ENCODE peak calls at places on chromosomes 4 and X, in eight cellular contexts. One of them, this sample, is unnamed. For H3K4me1, the result is how much of the 10 kb centered on the place peaks cover.

GRCh38 chrX:139290310-139290709 is 240.2 kb upstream of the F9 start:
- DNase-seq in body of pancreas: no peak
- DNase-seq in ovary: no peak
- DNase-seq in left ventricle myocardium inferior: no peak
- DNase-seq in neural progenitor cell: no peak
- DNase-seq in thyroid gland: no peak
- DNase-seq in prostate gland: no peak
- DNase-seq in A549: no peak
- DNase-seq in this sample: no peak

GRCh38 chr4:164383187-164384181 is 370.4 kb upstream of the SMIM31 start:
- DNase-seq in body of pancreas: peak
- DNase-seq in ovary: peak
- DNase-seq in left ventricle myocardium inferior: no peak
- DNase-seq in neural progenitor cell: peak
- DNase-seq in thyroid gland: peak
- DNase-seq in prostate gland: peak
- DNase-seq in A549: no peak
- DNase-seq in this sample: peak

GRCh38 chr4:145333786-145334185 is 147.9 kb upstream of the SMAD1 start:
- DNase-seq in body of pancreas: peak
- DNase-seq in ovary: no peak
- DNase-seq in left ventricle myocardium inferior: no peak
- DNase-seq in neural progenitor cell: no peak
- DNase-seq in thyroid gland: no peak
- DNase-seq in prostate gland: peak
- DNase-seq in A549: no peak
- DNase-seq in this sample: no peak

GRCh38 chrX:86023806-86024205 is 23.6 kb downstream of the CHM start:
- DNase-seq in body of pancreas: no peak
- DNase-seq in ovary: no peak
- DNase-seq in left ventricle myocardium inferior: no peak
- DNase-seq in neural progenitor cell: no peak
- DNase-seq in thyroid gland: no peak
- DNase-seq in prostate gland: no peak
- DNase-seq in A549: no peak
- DNase-seq in this sample: no peak

GRCh38 chr4:143711543-143712159 is 11.2 kb upstream of the FREM3 start:
- DNase-seq in body of pancreas: no peak
- DNase-seq in ovary: no peak
- DNase-seq in left ventricle myocardium inferior: no peak
- DNase-seq in neural progenitor cell: peak
- DNase-seq in thyroid gland: no peak
- DNase-seq in prostate gland: no peak
- DNase-seq in A549: no peak
- DNase-seq in this sample: no peak

GRCh38 chrX:117835034-117835433 is 281.6 kb downstream of the KLHL13 start:
- DNase-seq in body of pancreas: no peak
- DNase-seq in ovary: no peak
- DNase-seq in left ventricle myocardium inferior: no peak
- DNase-seq in neural progenitor cell: peak
- DNase-seq in thyroid gland: no peak
- DNase-seq in prostate gland: no peak
- DNase-seq in A549: no peak
- DNase-seq in this sample: no peak

GRCh38 chr4:76748649-76749048 is 149.3 kb downstream of the SOWAHB start:
- DNase-seq in body of pancreas: peak
- DNase-seq in ovary: no peak
- DNase-seq in left ventricle myocardium inferior: no peak
- DNase-seq in neural progenitor cell: peak
- DNase-seq in thyroid gland: peak
- DNase-seq in prostate gland: peak
- DNase-seq in A549: peak
- DNase-seq in this sample: peak

GRCh38 chr4:153257151-153257620 is 52.9 kb downstream of the TRIM2 start:
- DNase-seq in body of pancreas: no peak
- DNase-seq in ovary: no peak
- DNase-seq in left ventricle myocardium inferior: no peak
- DNase-seq in neural progenitor cell: peak
- DNase-seq in thyroid gland: no peak
- DNase-seq in prostate gland: no peak
- DNase-seq in A549: no peak
- DNase-seq in this sample: no peak

GRCh38 chr4:3529363-3529762 is 2.9 kb downstream of the LRPAP1 start:
- DNase-seq in body of pancreas: no peak
- DNase-seq in ovary: no peak
- DNase-seq in left ventricle myocardium inferior: peak
- DNase-seq in neural progenitor cell: no peak
- DNase-seq in thyroid gland: no peak
- DNase-seq in prostate gland: no peak
- DNase-seq in A549: no peak
- DNase-seq in this sample: no peak

GRCh38 chr4:155692990-155693659 is 26.5 kb downstream of the GUCY1A1 start:
- DNase-seq in body of pancreas: no peak
- DNase-seq in ovary: no peak
- DNase-seq in left ventricle myocardium inferior: no peak
- DNase-seq in neural progenitor cell: no peak
- DNase-seq in thyroid gland: no peak
- DNase-seq in prostate gland: peak
- DNase-seq in A549: no peak
- DNase-seq in this sample: no peak

GRCh38 chr4:108370291-108370690 is 201.6 kb upstream of the LEF1 start:
- DNase-seq in body of pancreas: no peak
- DNase-seq in ovary: no peak
- DNase-seq in left ventricle myocardium inferior: no peak
- DNase-seq in neural progenitor cell: peak
- DNase-seq in thyroid gland: no peak
- DNase-seq in prostate gland: no peak
- DNase-seq in A549: no peak
- DNase-seq in this sample: no peak

GRCh38 chr4:125389713-125390112 is 75.0 kb downstream of the FAT4 start:
- DNase-seq in body of pancreas: no peak
- DNase-seq in ovary: no peak
- DNase-seq in left ventricle myocardium inferior: no peak
- DNase-seq in neural progenitor cell: no peak
- DNase-seq in thyroid gland: no peak
- DNase-seq in prostate gland: no peak
- DNase-seq in A549: no peak
- DNase-seq in this sample: peak

GRCh38 chr4:114349543-114350175 is 248.9 kb upstream of the UGT8 start:
- DNase-seq in body of pancreas: no peak
- DNase-seq in ovary: no peak
- DNase-seq in left ventricle myocardium inferior: no peak
- DNase-seq in neural progenitor cell: no peak
- DNase-seq in thyroid gland: no peak
- DNase-seq in prostate gland: no peak
- DNase-seq in A549: no peak
- DNase-seq in this sample: peak

GRCh38 chr4:122921971-122922876 is at the start of gene NUDT6:
- DNase-seq in body of pancreas: peak
- DNase-seq in ovary: peak
- DNase-seq in left ventricle myocardium inferior: peak
- DNase-seq in neural progenitor cell: peak
- DNase-seq in thyroid gland: peak
- DNase-seq in prostate gland: peak
- DNase-seq in A549: peak
- DNase-seq in this sample: peak

GRCh38 chr4:169417629-169418282 is 147.0 kb upstream of the SH3RF1 start:
- DNase-seq in body of pancreas: no peak
- DNase-seq in ovary: no peak
- DNase-seq in left ventricle myocardium inferior: no peak
- DNase-seq in neural progenitor cell: no peak
- DNase-seq in thyroid gland: no peak
- DNase-seq in prostate gland: no peak
- DNase-seq in A549: no peak
- DNase-seq in this sample: no peak

GRCh38 chr4:38163216-38164006 is 203.2 kb downstream of the PTTG2 start:
- DNase-seq in body of pancreas: peak
- DNase-seq in ovary: no peak
- DNase-seq in left ventricle myocardium inferior: no peak
- DNase-seq in neural progenitor cell: no peak
- DNase-seq in thyroid gland: no peak
- DNase-seq in prostate gland: no peak
- DNase-seq in A549: no peak
- DNase-seq in this sample: peak

DNA sequence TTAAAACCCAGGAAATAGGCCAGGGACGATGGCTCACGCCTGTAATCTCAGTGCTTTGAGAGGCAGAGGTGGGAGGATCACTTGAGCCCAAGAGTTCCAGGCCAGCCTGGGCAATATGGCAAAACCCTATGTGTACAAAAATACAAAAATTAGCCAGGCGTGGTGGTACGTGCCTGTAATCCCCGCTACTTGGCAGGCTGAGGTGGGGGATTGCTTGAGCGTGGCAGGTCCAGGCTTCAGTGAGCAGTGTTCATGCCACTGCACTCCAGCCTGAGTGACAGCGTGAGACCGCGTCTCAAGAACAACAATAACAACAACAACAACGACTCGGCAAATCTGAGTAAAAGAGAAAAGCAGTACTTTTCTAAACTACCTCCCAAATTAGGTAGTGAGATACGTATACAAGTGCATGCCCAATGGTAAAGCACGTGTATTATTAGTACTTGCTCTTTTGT is 13.0 kb upstream of the NDUFC1 start:
- DNase-seq in body of pancreas: no peak
- DNase-seq in ovary: no peak
- DNase-seq in left ventricle myocardium inferior: no peak
- DNase-seq in neural progenitor cell: peak
- DNase-seq in thyroid gland: peak
- DNase-seq in prostate gland: no peak
- DNase-seq in A549: no peak
- DNase-seq in this sample: no peak
- H3K4me1 ChIP-seq in body of pancreas: under half
- H3K4me1 ChIP-seq in ovary: under half
- H3K4me1 ChIP-seq in left ventricle myocardium inferior: half or more
- H3K4me1 ChIP-seq in neural progenitor cell: under half
- H3K4me1 ChIP-seq in thyroid gland: under half
- H3K4me1 ChIP-seq in prostate gland: under half
- H3K4me1 ChIP-seq in A549: under half
- H3K4me1 ChIP-seq in this sample: under half

DNA sequence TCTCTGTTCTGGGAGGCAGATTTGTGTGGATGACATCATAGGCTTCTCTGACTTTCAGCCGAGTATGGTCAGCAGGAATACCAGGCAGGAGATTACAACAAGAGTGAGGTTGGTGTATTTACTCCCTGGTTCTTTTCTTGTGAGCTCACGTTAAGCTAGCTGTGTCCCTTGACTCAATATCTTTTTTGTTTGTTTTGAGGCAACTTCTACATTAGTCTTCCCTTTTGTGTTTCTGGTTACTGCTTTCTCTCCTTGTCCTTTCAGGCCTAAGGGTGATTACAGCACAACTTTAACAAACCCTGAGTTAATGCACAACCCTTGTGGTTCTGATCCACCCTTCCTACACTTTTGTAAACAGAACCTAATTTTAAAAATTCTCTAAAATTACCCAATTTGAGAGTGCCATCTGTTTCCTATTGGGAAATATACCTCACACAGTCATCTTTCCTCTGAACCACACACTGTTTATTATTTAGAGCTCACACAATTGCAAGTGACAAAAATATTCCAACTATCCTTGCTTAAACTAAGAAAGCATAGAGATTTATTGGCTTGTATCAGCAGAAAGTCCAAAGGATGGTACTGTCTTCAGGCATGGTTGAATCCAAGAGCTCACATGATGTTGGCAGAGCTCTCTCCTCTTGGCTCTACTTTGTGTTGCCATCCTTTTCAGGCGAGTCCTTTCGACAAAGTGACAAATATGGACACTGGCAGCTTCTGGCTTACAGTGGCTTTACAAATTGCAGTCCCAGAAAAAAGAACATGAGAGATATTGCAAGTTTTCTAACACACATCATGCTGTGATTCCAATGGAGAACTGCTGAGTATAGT is 150.5 kb upstream of the DDIT4L start:
- DNase-seq in body of pancreas: no peak
- DNase-seq in ovary: no peak
- DNase-seq in left ventricle myocardium inferior: no peak
- DNase-seq in neural progenitor cell: no peak
- DNase-seq in thyroid gland: no peak
- DNase-seq in prostate gland: no peak
- DNase-seq in A549: no peak
- DNase-seq in this sample: no peak
- H3K27ac ChIP-seq in body of pancreas: no peak
- H3K27ac ChIP-seq in ovary: no peak
- H3K27ac ChIP-seq in left ventricle myocardium inferior: no peak
- H3K27ac ChIP-seq in neural progenitor cell: no peak
- H3K27ac ChIP-seq in thyroid gland: no peak
- H3K27ac ChIP-seq in prostate gland: no peak
- H3K27ac ChIP-seq in A549: no peak
- H3K27ac ChIP-seq in this sample: no peak

GRCh38 chr4:165922747-165923146 is 49.7 kb downstream of the TLL1 start:
- DNase-seq in body of pancreas: no peak
- DNase-seq in ovary: no peak
- DNase-seq in left ventricle myocardium inferior: no peak
- DNase-seq in neural progenitor cell: no peak
- DNase-seq in thyroid gland: no peak
- DNase-seq in prostate gland: no peak
- DNase-seq in A549: no peak
- DNase-seq in this sample: no peak
- TF ChIP-seq CTCF in body of pancreas: no peak
- TF ChIP-seq CTCF in ovary: no peak
- TF ChIP-seq CTCF in left ventricle myocardium inferior: no peak
- TF ChIP-seq CTCF in neural progenitor cell: no peak
- TF ChIP-seq CTCF in thyroid gland: no peak
- TF ChIP-seq CTCF in prostate gland: no peak
- TF ChIP-seq CTCF in A549: no peak
- TF ChIP-seq CTCF in this sample: no peak

GRCh38 chrX:16164748-16165147 is 2.5 kb upstream of the MAGEB17 start:
- DNase-seq in body of pancreas: no peak
- DNase-seq in ovary: no peak
- DNase-seq in left ventricle myocardium inferior: no peak
- DNase-seq in neural progenitor cell: no peak
- DNase-seq in thyroid gland: no peak
- DNase-seq in prostate gland: no peak
- DNase-seq in A549: no peak
- DNase-seq in this sample: no peak

GRCh38 chrX:16167181-16167580 is at the start of gene MAGEB17:
- DNase-seq in body of pancreas: no peak
- DNase-seq in ovary: no peak
- DNase-seq in left ventricle myocardium inferior: no peak
- DNase-seq in neural progenitor cell: no peak
- DNase-seq in thyroid gland: no peak
- DNase-seq in prostate gland: no peak
- DNase-seq in A549: no peak
- DNase-seq in this sample: no peak

GRCh38 chrX:16160729-16161128 is 6.6 kb upstream of the MAGEB17 start:
- DNase-seq in body of pancreas: no peak
- DNase-seq in ovary: no peak
- DNase-seq in left ventricle myocardium inferior: no peak
- DNase-seq in neural progenitor cell: no peak
- DNase-seq in thyroid gland: no peak
- DNase-seq in prostate gland: no peak
- DNase-seq in A549: peak
- DNase-seq in this sample: peak

DNA sequence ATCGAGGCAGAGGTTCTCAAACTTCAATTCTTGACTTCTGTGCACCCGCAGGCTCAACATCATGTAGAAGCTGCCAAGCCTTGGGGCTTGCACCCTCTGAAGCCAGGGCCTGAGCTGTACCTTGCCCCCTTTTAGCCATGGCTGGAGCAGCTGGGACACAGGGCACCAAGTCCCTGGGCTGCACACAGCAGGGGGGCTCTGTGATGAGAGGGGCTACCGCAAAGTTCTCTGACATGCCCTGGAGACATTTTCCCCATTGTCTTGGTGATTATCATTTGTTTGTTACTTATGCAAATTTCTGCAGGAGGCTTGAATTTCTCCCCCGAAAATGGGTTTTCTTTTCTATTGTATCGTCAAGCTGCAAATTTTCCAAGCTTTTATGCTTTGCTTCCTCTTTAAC is 4.9 kb upstream of the MAGEB17 start:
- DNase-seq in body of pancreas: no peak
- DNase-seq in ovary: no peak
- DNase-seq in left ventricle myocardium inferior: no peak
- DNase-seq in neural progenitor cell: no peak
- DNase-seq in thyroid gland: no peak
- DNase-seq in prostate gland: no peak
- DNase-seq in A549: no peak
- DNase-seq in this sample: no peak
- H3K4me1 ChIP-seq in body of pancreas: under half
- H3K4me1 ChIP-seq in ovary: under half
- H3K4me1 ChIP-seq in left ventricle myocardium inferior: under half
- H3K4me1 ChIP-seq in neural progenitor cell: under half
- H3K4me1 ChIP-seq in thyroid gland: under half
- H3K4me1 ChIP-seq in prostate gland: under half
- H3K4me1 ChIP-seq in A549: under half
- H3K4me1 ChIP-seq in this sample: under half